ENCODE peak calls at places on chromosomes 16 and 17, in eight cellular contexts. I is colonic mucosa, Q is WTC11, J is AG04450, E is mucosa of descending colon, F is A673, R is heart right ventricle, A is astrocyte of the spinal cord. W is an unnamed sample.

GRCh38 chr16:50036426-50036825 is 11.4 kb downstream of the CNEP1R1 start:
- DNase-seq in I (peak), Q (no peak), J (no peak), E (no peak), F (no peak), R (no peak), A (no peak), W (no peak)

GRCh38 chr17:3845361-3845753 is 689 bp downstream of the NCBP3 start:
- DNase-seq in I (no peak), Q (no peak), J (no peak), E (no peak), F (no peak), R (no peak), A (peak), W (peak)

GRCh38 chr16:83248735-83249469 is 558.9 kb upstream of the HSBP1 start:
- DNase-seq in I (no peak), Q (no peak), J (no peak), E (no peak), F (no peak), R (no peak), A (no peak), W (peak)

GRCh38 chr16:11896776-11897175 is 19.0 kb downstream of the GSPT1 start:
- DNase-seq in I (no peak), Q (no peak), J (peak), E (no peak), F (peak), R (no peak), A (peak), W (peak)

GRCh38 chr17:79799538-79800324 is 2.9 kb upstream of the CBX8 start:
- DNase-seq in I (no peak), Q (no peak), J (no peak), E (no peak), F (peak), R (no peak), A (no peak), W (no peak)

GRCh38 chr16:81071816-81072215 is 5.2 kb downstream of the C16orf46 start:
- DNase-seq in I (no peak), Q (no peak), J (no peak), E (no peak), F (no peak), R (no peak), A (no peak), W (no peak)

GRCh38 chr17:70332811-70333210 is 163.5 kb downstream of the KCNJ2 start:
- DNase-seq in I (no peak), Q (no peak), J (no peak), E (no peak), F (no peak), R (no peak), A (no peak), W (no peak)

GRCh38 chr17:20151174-20151573 is 142.0 kb downstream of the SPECC1 start:
- DNase-seq in I (no peak), Q (no peak), J (no peak), E (no peak), F (no peak), R (no peak), A (no peak), W (no peak)

GRCh38 chr17:79046501-79047280 is 22.7 kb downstream of the C1QTNF1 start:
- DNase-seq in I (no peak), Q (no peak), J (no peak), E (no peak), F (no peak), R (peak), A (no peak), W (peak)

GRCh38 chr17:67801626-67802175 is 23.6 kb upstream of the BPTF start:
- DNase-seq in I (no peak), Q (peak), J (no peak), E (no peak), F (no peak), R (no peak), A (no peak), W (no peak)

GRCh38 chr16:52964290-52964689 is 88.4 kb downstream of the CHD9NB start:
- DNase-seq in I (no peak), Q (no peak), J (no peak), E (no peak), F (no peak), R (no peak), A (no peak), W (no peak)

GRCh38 chr17:83079340-83079747 is at the start of gene METRNL:
- DNase-seq in I (peak), Q (peak), J (no peak), E (peak), F (peak), R (peak), A (peak), W (peak)

GRCh38 chr17:76063880-76064546 is 8.3 kb downstream of the SRP68 start:
- DNase-seq in I (no peak), Q (no peak), J (no peak), E (no peak), F (peak), R (no peak), A (no peak), W (no peak)

GRCh38 chr16:84069540-84069939 is 26.9 kb upstream of the SLC38A8 start:
- DNase-seq in I (no peak), Q (no peak), J (no peak), E (no peak), F (no peak), R (no peak), A (no peak), W (no peak)

GRCh38 chr17:4949321-4950074 is 1.2 kb upstream of the PFN1 start:
- DNase-seq in I (peak), Q (peak), J (no peak), E (peak), F (peak), R (peak), A (peak), W (peak)

GRCh38 chr16:89363621-89364393 is 126.6 kb downstream of the ANKRD11 start:
- DNase-seq in I (no peak), Q (no peak), J (no peak), E (no peak), F (peak), R (no peak), A (peak), W (peak)

GRCh38 chr17:45132569-45133463 is 501 bp upstream of the PLCD3 start:
- DNase-seq in I (peak), Q (peak), J (no peak), E (peak), F (peak), R (peak), A (peak), W (peak)

GRCh38 chr16:5069048-5069447 is 2.6 kb upstream of the ALG1 start:
- DNase-seq in I (no peak), Q (no peak), J (no peak), E (no peak), F (no peak), R (no peak), A (no peak), W (no peak)

GRCh38 chr16:1781758-1782407 is 488 bp downstream of the SPSB3 start:
- DNase-seq in I (peak), Q (peak), J (no peak), E (no peak), F (peak), R (peak), A (no peak), W (no peak)
- TF ChIP-seq CTCF in I (no peak), Q (no peak), J (peak), E (peak), F (peak), R (no peak), A (no peak), W (peak)

DNA sequence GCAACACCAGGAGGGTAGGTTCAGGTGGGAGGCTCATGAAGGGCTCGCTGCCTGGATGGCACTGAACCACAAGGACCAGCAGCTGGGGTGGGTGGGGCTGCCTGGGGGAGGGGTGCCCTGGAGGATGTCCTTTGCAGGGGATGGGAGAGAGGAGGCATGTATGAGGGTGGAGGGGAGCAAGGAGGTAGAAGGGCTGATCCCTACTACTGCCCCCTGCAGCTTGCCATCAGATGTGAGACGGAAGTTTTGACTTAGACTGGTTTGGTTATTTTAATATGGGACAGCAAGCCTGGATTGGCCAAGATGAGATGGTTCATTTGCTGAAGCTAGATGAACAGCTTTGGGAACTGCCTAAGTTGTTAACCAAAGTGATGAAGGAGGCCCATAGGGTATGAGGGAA is 115.9 kb downstream of the SEC14L1 start:
- DNase-seq in I (no peak), Q (no peak), J (no peak), E (no peak), F (no peak), R (no peak), A (no peak), W (no peak)
- TF ChIP-seq CTCF in I (no peak), Q (no peak), J (no peak), E (no peak), F (peak), R (no peak), A (no peak), W (peak)

GRCh38 chr16:63365665-63366064 is 1329.4 kb upstream of the CDH8 start:
- DNase-seq in I (no peak), Q (no peak), J (no peak), E (no peak), F (peak), R (no peak), A (no peak), W (no peak)

GRCh38 chr16:63363738-63364137 is 1327.5 kb upstream of the CDH8 start:
- DNase-seq in I (no peak), Q (no peak), J (no peak), E (no peak), F (no peak), R (no peak), A (no peak), W (no peak)

GRCh38 chr16:63361032-63361624 is 1324.9 kb upstream of the CDH8 start:
- DNase-seq in I (peak), Q (no peak), J (peak), E (no peak), F (peak), R (no peak), A (peak), W (peak)
- TF ChIP-seq CTCF in I (peak), Q (peak), J (peak), E (peak), F (peak), R (peak), A (peak), W (peak)

GRCh38 chr17:8887834-8888703 is 20.6 kb upstream of the PIK3R6 start:
- DNase-seq in I (peak), Q (peak), J (no peak), E (no peak), F (no peak), R (peak), A (peak), W (no peak)
- TF ChIP-seq CTCF in I (no peak), Q (no peak), J (peak), E (no peak), F (no peak), R (peak), A (peak), W (no peak)

GRCh38 chr17:40451420-40451819 is 8.2 kb downstream of the IGFBP4 start:
- DNase-seq in I (peak), Q (no peak), J (peak), E (no peak), F (no peak), R (peak), A (peak), W (peak)

GRCh38 chr17:40452074-40452787 is 9.0 kb downstream of the IGFBP4 start:
- DNase-seq in I (no peak), Q (no peak), J (no peak), E (no peak), F (no peak), R (peak), A (peak), W (peak)

GRCh38 chr17:40448213-40448638 is 5.0 kb downstream of the IGFBP4 start:
- DNase-seq in I (peak), Q (no peak), J (no peak), E (no peak), F (no peak), R (no peak), A (no peak), W (peak)

GRCh38 chr17:40448639-40449261 is 5.5 kb downstream of the IGFBP4 start:
- DNase-seq in I (peak), Q (no peak), J (no peak), E (peak), F (no peak), R (no peak), A (no peak), W (peak)

DNA sequence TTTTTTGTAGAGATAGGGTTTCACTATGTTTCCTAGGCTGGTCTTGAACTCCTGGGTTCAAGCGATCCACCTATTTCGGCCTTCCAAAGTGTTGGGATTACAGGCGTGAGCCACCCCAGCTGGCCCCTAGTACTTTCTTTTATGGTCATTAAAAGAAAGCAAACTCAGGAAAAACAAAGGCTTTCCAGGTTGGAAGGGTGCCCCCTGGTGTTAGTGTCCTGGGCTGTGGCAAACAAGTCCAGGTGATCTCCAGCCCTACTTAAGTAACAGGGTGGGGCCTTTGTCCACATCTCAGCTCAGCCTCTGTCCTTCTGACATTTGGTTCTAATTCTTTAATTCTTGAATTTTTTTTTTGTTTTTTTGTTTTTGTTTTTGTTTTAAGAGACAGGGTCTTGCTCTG is 6.9 kb downstream of the IGFBP4 start:
- DNase-seq in I (peak), Q (peak), J (no peak), E (no peak), F (no peak), R (no peak), A (no peak), W (peak)
- TF ChIP-seq CTCF in I (peak), Q (peak), J (peak), E (peak), F (peak), R (peak), A (peak), W (peak)

GRCh38 chr17:27413295-27413694 is 43.0 kb upstream of the KSR1 start:
- DNase-seq in I (no peak), Q (no peak), J (no peak), E (no peak), F (no peak), R (no peak), A (no peak), W (no peak)

GRCh38 chr17:27415090-27415795 is 41.0 kb upstream of the KSR1 start:
- DNase-seq in I (no peak), Q (no peak), J (no peak), E (no peak), F (no peak), R (no peak), A (no peak), W (no peak)

GRCh38 chr17:27413792-27414191 is 42.5 kb upstream of the KSR1 start:
- DNase-seq in I (no peak), Q (no peak), J (no peak), E (no peak), F (no peak), R (no peak), A (no peak), W (no peak)

GRCh38 chr17:27414271-27414670 is 42.0 kb upstream of the KSR1 start:
- DNase-seq in I (no peak), Q (no peak), J (no peak), E (no peak), F (no peak), R (no peak), A (no peak), W (peak)

GRCh38 chr17:27414686-27415085 is 41.6 kb upstream of the KSR1 start:
- DNase-seq in I (no peak), Q (no peak), J (no peak), E (no peak), F (no peak), R (no peak), A (no peak), W (no peak)
- TF ChIP-seq CTCF in I (no peak), Q (no peak), J (no peak), E (no peak), F (no peak), R (no peak), A (no peak), W (no peak)

DNA sequence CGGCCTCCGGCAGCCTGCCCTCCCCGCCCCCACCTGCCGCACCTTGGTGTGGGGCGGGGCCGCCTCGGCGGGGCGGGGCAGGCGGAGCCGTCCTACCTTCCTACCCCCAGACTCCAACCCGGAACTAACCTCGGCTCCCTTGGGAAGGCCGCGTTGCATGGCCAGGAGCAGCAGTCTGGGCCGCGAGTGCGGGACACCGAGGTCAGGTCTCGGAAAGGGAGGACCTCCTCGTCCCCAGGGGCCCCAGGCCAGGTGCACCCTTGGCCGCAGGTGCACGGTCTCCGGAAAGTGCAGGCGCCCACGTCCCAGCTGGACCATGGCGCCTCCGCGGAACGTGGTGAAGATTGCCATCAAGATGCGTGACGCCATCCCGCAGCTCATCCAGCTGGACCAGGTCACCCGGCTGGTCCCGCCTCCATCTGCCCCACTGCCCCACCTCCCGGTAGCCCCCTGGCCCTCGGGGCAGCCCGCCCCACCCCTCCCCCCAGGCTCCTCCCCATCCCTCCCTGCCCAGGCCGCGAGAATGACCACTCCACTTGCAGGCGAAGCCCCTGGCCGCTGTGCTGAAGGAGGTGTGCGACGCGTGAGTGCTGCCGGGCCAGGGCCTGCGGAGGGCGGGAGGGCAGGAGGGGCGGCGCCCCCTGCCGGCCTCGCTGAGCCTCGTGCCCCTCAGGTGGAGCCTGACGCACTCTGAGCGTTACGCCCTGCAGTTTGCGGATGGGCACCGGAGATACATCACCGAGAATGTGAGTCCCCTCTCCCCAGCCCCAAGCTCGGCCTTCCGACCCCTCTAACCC is at the start of gene ELMO3:
- DNase-seq in I (peak), Q (peak), J (no peak), E (peak), F (no peak), R (no peak), A (no peak), W (no peak)
- TF ChIP-seq CTCF in I (peak), Q (peak), J (peak), E (peak), F (no peak), R (peak), A (peak), W (peak)

W was measured in fibroblast of the aortic adventitia.